ENCODE peak calls at places on chromosomes 4 and X, in seven cellular contexts. C, Z, S, U, O, R and L are unnamed samples.

GRCh38 chrX:1720826-1721225 is 106.0 kb downstream of the ASMT start:
- DNase-seq in S (no peak), O (no peak), Z (no peak), C (no peak), R (no peak), U (no peak), L (peak)

GRCh38 chr4:67973608-67974007 is 10.3 kb upstream of the TMPRSS11A start:
- DNase-seq in Z (no peak), C (no peak), U (no peak), O (no peak), R (no peak), S (no peak), L (no peak)

GRCh38 chrX:95762716-95763115 is 921.9 kb upstream of the DIAPH2 start:
- DNase-seq in R (no peak), S (no peak), O (no peak), Z (no peak), C (no peak), U (no peak), L (no peak)

GRCh38 chr4:13539721-13540445 is 4.4 kb downstream of the NKX3-2 start:
- DNase-seq in O (no peak), S (no peak), U (no peak), Z (no peak), C (no peak), R (no peak), L (no peak)

GRCh38 chr4:98745372-98745771 is 87.0 kb upstream of the TSPAN5 start:
- DNase-seq in U (no peak), Z (no peak), O (no peak), R (no peak), C (peak), S (no peak), L (no peak)

GRCh38 chr4:19693949-19694597 is 557.6 kb upstream of the SLIT2 start:
- DNase-seq in Z (no peak), C (no peak), S (no peak), U (no peak), O (no peak), R (no peak), L (no peak)

GRCh38 chr4:2634014-2634413 is 97.6 kb downstream of the FAM193A start:
- DNase-seq in Z (no peak), C (no peak), R (no peak), O (no peak), U (no peak), S (no peak), L (no peak)

GRCh38 chrX:123274796-123275195 is 90.7 kb downstream of the GRIA3 start:
- DNase-seq in Z (no peak), R (no peak), C (no peak), S (no peak), O (no peak), U (no peak), L (no peak)

GRCh38 chr4:108901271-108901670 is 138.4 kb upstream of the ETNPPL start:
- DNase-seq in C (peak), O (no peak), S (no peak), Z (no peak), R (no peak), U (no peak), L (no peak)

GRCh38 chr4:187236491-187236890 is 512.8 kb upstream of the FAT1 start:
- DNase-seq in Z (no peak), C (peak), O (no peak), U (no peak), S (no peak), R (peak), L (peak)

GRCh38 chrX:130028196-130028595 is 45.8 kb downstream of the BCORL1 start:
- DNase-seq in O (no peak), U (peak), Z (peak), R (no peak), S (peak), C (peak), L (peak)

GRCh38 chrX:122218666-122219065 is 965.4 kb upstream of the GRIA3 start:
- DNase-seq in S (no peak), Z (no peak), R (no peak), O (no peak), U (no peak), C (no peak), L (no peak)

GRCh38 chr4:110216079-110216478 is 17.7 kb upstream of the ELOVL6 start:
- DNase-seq in Z (no peak), U (no peak), O (no peak), C (peak), R (no peak), S (no peak), L (peak)

GRCh38 chrX:54085666-54086065 is 41.4 kb upstream of the PHF8 start:
- DNase-seq in R (no peak), Z (no peak), S (no peak), C (peak), O (no peak), U (no peak), L (no peak)

GRCh38 chrX:378443-378842 is 8.3 kb downstream of the PPP2R3B start:
- DNase-seq in S (no peak), U (peak), R (no peak), O (no peak), Z (no peak), C (no peak), L (no peak)

GRCh38 chr4:26821677-26822503 is 38.8 kb upstream of the STIM2 start:
- DNase-seq in S (no peak), O (no peak), C (no peak), Z (no peak), R (no peak), U (no peak), L (no peak)

GRCh38 chrX:41759817-41760216 is 35.8 kb downstream of the GPR82 start:
- DNase-seq in Z (no peak), C (peak), R (no peak), O (no peak), U (no peak), S (no peak), L (no peak)

GRCh38 chr4:147351083-147351787 is 129.7 kb upstream of the EDNRA start:
- DNase-seq in Z (no peak), S (no peak), O (no peak), R (no peak), C (peak), U (no peak), L (no peak)

GRCh38 chr4:82650868-82651267 is 89.1 kb upstream of the TMEM150C start:
- DNase-seq in Z (no peak), O (no peak), C (no peak), S (no peak), R (no peak), U (no peak), L (no peak)

GRCh38 chrX:41605144-41605543 is 83.6 kb upstream of the GPR34 start:
- DNase-seq in U (no peak), R (no peak), S (no peak), Z (no peak), O (no peak), C (no peak), L (no peak)

GRCh38 chr4:112327950-112328349 is 30.8 kb downstream of the ALPK1 start:
- DNase-seq in R (peak), S (peak), Z (no peak), O (no peak), U (no peak), C (peak), L (no peak)

GRCh38 chr4:76584235-76585152 is 149.5 kb downstream of the SHROOM3 start:
- DNase-seq in U (no peak), Z (no peak), O (no peak), R (no peak), S (no peak), C (no peak), L (no peak)

GRCh38 chr4:76588268-76588667 is 153.2 kb downstream of the SHROOM3 start:
- DNase-seq in R (no peak), Z (no peak), C (no peak), S (no peak), O (no peak), U (no peak), L (no peak)

GRCh38 chr4:76585270-76585669 is 150.2 kb downstream of the SHROOM3 start:
- DNase-seq in S (no peak), C (no peak), O (no peak), R (no peak), U (no peak), Z (no peak), L (no peak)

GRCh38 chr4:76582817-76583087 is 147.7 kb downstream of the SHROOM3 start:
- DNase-seq in C (no peak), S (no peak), R (no peak), Z (no peak), U (no peak), O (no peak), L (no peak)

GRCh38 chr4:76585897-76586360 is 150.9 kb downstream of the SHROOM3 start:
- DNase-seq in R (no peak), C (no peak), U (peak), O (peak), Z (peak), S (no peak), L (no peak)
- TF ChIP-seq CTCF in R (no peak), C (no peak), U (no peak), O (peak), Z (no peak), S (no peak), L (no peak)

GRCh38 chrX:71912156-71912555 is 1.5 kb downstream of the NHSL2 start:
- DNase-seq in O (no peak), C (no peak), S (no peak), U (no peak), R (no peak), Z (no peak), L (no peak)

GRCh38 chrX:71911731-71912050 is 1.0 kb downstream of the NHSL2 start:
- DNase-seq in R (no peak), S (no peak), C (no peak), U (no peak), O (no peak), Z (peak), L (no peak)

GRCh38 chrX:71909956-71910355 is 689 bp upstream of the NHSL2 start:
- DNase-seq in Z (no peak), U (no peak), R (no peak), C (peak), S (no peak), O (no peak), L (no peak)

GRCh38 chrX:71910526-71911022 is at the start of gene NHSL2:
- DNase-seq in Z (peak), R (no peak), C (peak), O (no peak), U (no peak), S (no peak), L (no peak)

DNA sequence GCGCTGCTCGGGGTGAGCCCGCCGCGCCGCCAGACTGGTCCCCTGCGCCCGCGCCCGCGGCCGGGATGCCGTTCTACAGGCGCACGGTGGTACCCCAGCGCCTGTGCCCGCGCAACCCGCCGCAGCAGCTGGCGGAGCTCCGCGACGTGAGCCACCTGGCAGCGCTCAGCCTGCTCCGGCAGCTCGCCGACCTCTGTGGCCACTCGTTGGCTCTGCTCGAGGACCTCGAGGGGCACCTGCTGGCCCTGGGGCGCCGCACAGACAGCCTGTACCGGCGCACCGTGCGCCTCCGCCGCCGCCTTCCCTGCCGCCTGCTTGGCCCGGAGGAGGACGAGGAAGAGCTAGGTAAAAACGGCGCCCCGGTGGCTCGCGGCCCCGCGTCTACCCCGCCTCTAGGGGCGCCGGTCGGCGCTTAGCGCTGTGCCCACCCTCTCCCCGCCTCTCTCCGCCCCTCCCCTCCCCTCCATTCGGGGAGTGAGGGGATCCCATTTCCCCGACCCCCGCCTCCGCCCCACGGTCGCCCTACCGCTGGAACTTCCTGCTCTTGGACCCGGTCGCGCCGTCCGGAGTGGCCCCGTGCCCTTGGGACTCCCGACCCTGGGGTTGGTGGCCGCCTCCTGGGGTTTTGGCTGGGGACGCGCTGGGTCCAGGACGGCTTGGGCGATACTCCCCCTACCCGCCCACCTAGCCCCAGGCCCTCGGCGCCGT is 532 bp downstream of the NHSL2 start:
- DNase-seq in Z (peak), U (peak), R (no peak), O (peak), S (no peak), C (no peak), L (no peak)
- TF ChIP-seq CTCF in Z (peak), U (peak), R (peak), O (peak), S (peak), C (no peak), L (peak)

GRCh38 chrX:131709553-131709952 is 165.7 kb downstream of the OR13H1 start:
- DNase-seq in S (no peak), Z (no peak), U (no peak), O (no peak), R (no peak), C (no peak), L (no peak)

GRCh38 chrX:131703646-131704045 is 159.8 kb downstream of the OR13H1 start:
- DNase-seq in C (no peak), Z (no peak), O (no peak), S (no peak), R (no peak), U (no peak), L (no peak)

GRCh38 chrX:131704136-131704695 is 160.3 kb downstream of the OR13H1 start:
- DNase-seq in S (peak), C (peak), O (no peak), Z (no peak), U (no peak), R (no peak), L (peak)
- TF ChIP-seq CTCF in S (peak), C (peak), O (no peak), Z (no peak), U (no peak), R (no peak), L (peak)

GRCh38 chr4:142352682-142353081 is 493.4 kb downstream of the INPP4B start:
- DNase-seq in S (no peak), R (no peak), U (no peak), C (no peak), Z (no peak), O (no peak), L (no peak)

GRCh38 chr4:142351958-142352357 is 494.1 kb downstream of the INPP4B start:
- DNase-seq in U (no peak), O (no peak), C (no peak), S (no peak), Z (no peak), R (no peak), L (no peak)

GRCh38 chr4:142354794-142355416 is 491.2 kb downstream of the INPP4B start:
- DNase-seq in S (no peak), R (no peak), C (no peak), O (no peak), Z (no peak), U (no peak), L (no peak)

GRCh38 chr4:142354041-142354440 is 492.1 kb downstream of the INPP4B start:
- DNase-seq in Z (no peak), U (no peak), S (no peak), C (no peak), R (no peak), O (no peak), L (no peak)

DNA sequence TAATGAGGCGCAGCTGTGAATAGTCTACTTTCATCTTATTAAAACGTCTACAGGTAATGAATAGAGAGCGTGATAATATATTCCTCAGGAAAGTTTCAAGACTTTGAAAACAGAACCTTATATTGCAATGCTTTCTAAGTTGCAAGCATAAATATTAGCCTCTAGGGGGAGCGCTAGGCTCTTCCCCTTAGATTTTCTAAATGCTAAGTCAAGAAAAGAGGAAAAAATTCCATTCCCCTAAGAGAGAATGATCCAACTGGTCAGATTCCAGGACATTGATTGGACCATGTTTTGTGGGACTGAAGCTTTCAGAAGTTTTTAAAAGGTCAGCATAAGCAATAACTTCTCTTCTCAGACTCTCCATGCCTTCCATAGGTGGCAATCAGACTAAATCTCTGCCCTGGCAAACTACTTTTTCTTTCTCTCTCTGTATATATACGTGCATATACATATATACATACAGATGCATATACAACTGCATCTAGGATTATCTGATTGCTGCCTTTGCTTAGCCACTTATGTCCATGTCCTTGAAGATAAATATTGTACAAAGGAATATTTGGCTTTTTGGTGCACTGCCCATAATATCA is 492.9 kb downstream of the INPP4B start:
- DNase-seq in U (no peak), S (peak), Z (no peak), C (peak), R (peak), O (no peak), L (peak)
- TF ChIP-seq CTCF in U (peak), S (peak), Z (peak), C (peak), R (peak), O (peak), L (peak)

GRCh38 chr4:186104895-186105720 is 604 bp downstream of the FAM149A start:
- DNase-seq in O (peak), S (no peak), Z (peak), R (no peak), C (no peak), U (no peak), L (no peak)
- TF ChIP-seq CTCF in O (peak), S (no peak), Z (no peak), R (no peak), C (no peak), U (no peak), L (no peak)

GRCh38 chr4:76984127-76984526 is 34.6 kb downstream of the SEPTIN11 start:
- DNase-seq in Z (no peak), R (no peak), C (peak), S (no peak), O (no peak), U (no peak), L (no peak)
- TF ChIP-seq CTCF in Z (no peak), R (no peak), C (peak), S (peak), O (peak), U (peak), L (peak)

DNA sequence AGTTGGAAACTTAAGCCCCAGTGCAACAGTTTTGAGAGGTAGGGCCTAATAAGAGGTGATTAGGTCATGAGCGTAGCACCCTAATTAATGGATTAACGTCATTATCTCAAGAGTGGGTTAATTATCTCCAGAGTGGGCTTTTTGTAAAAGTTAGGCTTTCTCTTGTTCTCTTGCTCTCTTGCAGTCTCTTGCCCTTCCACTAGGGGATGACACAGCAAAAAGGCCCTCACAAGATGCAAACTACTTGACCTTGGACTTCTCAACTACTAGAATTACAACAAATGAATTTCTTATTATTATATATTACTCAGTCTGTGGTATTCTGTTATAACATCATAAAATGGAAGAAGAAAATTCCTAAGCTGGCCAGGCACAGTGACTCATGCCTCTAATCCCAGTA is 22.1 kb upstream of the NDST3 start:
- DNase-seq in S (no peak), O (no peak), Z (no peak), C (no peak), U (no peak), R (no peak), L (no peak)
- TF ChIP-seq CTCF in S (peak), O (peak), Z (no peak), C (peak), U (no peak), R (peak), L (peak)

DNA sequence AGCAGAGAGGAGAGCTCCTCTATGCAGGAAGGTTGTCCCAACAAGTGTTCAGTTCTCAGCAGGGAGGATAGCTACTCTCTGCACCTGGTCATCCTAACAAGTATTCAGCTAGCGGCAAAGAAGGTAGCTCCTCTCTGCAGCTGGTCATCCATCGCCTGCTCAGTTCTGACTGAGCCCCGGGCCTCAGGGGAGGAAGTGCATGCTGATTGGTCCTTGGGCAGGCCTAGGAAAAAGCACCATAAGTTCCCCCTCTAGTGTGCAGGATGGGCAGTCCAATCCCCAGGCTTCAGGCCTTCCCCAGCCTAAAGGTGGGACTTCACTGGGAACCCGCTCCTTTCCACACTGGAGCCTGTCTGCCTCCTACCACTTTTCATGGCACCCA is 4.4 kb upstream of the FBXW7 start:
- DNase-seq in O (no peak), Z (no peak), U (no peak), S (no peak), R (no peak), C (no peak), L (no peak)
- TF ChIP-seq CTCF in O (no peak), Z (no peak), U (no peak), S (no peak), R (no peak), C (no peak), L (no peak)

DNA sequence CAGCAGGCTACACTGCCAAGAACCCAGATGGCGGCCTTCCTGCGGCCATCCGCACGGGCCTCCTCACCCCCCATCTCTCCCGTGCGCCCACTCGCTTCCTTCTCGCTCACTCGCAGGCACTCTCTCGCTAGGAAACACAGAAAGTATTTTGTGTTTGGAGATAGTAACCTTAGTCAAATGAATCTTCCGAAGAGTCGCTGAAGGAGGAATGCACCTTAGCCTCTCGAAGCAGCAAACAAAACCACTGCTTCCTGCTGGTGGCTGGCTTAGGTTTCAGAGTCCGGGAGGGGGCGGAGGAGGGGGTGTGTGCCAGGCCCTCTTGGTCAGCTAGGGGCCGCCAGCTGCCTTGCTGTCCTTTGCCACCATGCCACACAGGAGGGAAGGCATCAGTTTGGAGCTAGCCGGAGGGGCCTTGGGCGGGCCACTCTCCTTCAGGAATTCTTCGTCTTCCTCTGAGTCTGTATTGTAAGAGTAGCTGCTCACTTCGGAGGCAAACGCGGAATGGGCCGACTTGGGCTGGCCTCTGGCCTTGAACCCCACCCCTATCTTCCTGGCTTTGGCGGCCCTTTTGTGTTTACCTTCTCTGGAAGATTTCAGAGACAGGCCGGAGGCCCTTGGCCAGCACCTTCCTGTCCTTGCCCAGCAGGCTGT is 73.2 kb upstream of the UCP1 start:
- DNase-seq in U (no peak), R (no peak), Z (no peak), C (peak), O (no peak), S (no peak), L (no peak)
- TF ChIP-seq CTCF in U (no peak), R (no peak), Z (no peak), C (peak), O (no peak), S (no peak), L (no peak)